ENCODE peak calls at places on chromosomes 12 and 14, in seven cellular contexts. M is IMR-90, I is mesenchymal stem cell, L is neuronal stem cell, C is mesendoderm, E is H9, V is H1. P is an unnamed sample.

GRCh38 chr12:43964966-43965365 is 129.1 kb downstream of the TMEM117 start:
- DNase-seq in E (no peak), L (no peak), M (peak), V (no peak), C (no peak), I (no peak), P (no peak)

GRCh38 chr12:33614630-33615029 is 175.0 kb upstream of the SYT10 start:
- DNase-seq in M (no peak), E (no peak), V (no peak), L (no peak), C (no peak), I (no peak), P (no peak)

GRCh38 chr12:133105620-133106019 is 24.5 kb downstream of the ZNF891 start:
- DNase-seq in M (no peak), I (peak), L (no peak), V (no peak), E (no peak), C (peak), P (no peak)

GRCh38 chr12:52965337-52965731 is 16.4 kb downstream of the KRT18 start:
- DNase-seq in M (no peak), V (peak), C (peak), I (no peak), E (peak), L (no peak), P (peak)

GRCh38 chr14:91255026-91255695 is 10.7 kb upstream of the GPR68 start:
- DNase-seq in V (no peak), C (peak), I (no peak), M (no peak), E (no peak), L (no peak), P (no peak)

GRCh38 chr12:119669744-119670472 is 2.0 kb downstream of the PRKAB1 start:
- DNase-seq in E (no peak), L (no peak), V (no peak), M (no peak), C (no peak), I (no peak), P (no peak)

GRCh38 chr14:80310950-80311349 is 99.6 kb upstream of the DIO2 start:
- DNase-seq in M (peak), C (no peak), L (no peak), E (no peak), I (peak), V (no peak), P (no peak)

GRCh38 chr12:31853977-31854376 is 105.2 kb upstream of the RESF1 start:
- DNase-seq in V (no peak), E (no peak), L (no peak), C (no peak), M (no peak), I (no peak), P (peak)

GRCh38 chr12:108374596-108375320 is 35.6 kb upstream of the CMKLR1 start:
- DNase-seq in C (no peak), V (no peak), E (no peak), L (no peak), I (no peak), M (no peak), P (no peak)

GRCh38 chr14:69610859-69611263 is 535 bp upstream of the SUSD6 start:
- DNase-seq in M (no peak), C (peak), E (no peak), V (no peak), I (peak), L (no peak), P (no peak)

GRCh38 chr14:66746316-66747006 is 238.5 kb downstream of the GPHN start:
- DNase-seq in I (peak), E (no peak), V (no peak), C (peak), L (peak), M (peak), P (no peak)

GRCh38 chr12:238116-238515 is 24.2 kb upstream of the SLC6A12 start:
- DNase-seq in L (no peak), E (no peak), I (no peak), C (no peak), M (no peak), V (no peak), P (no peak)

GRCh38 chr12:30016656-30017055 is 232.9 kb upstream of the TMTC1 start:
- DNase-seq in V (no peak), L (no peak), C (no peak), M (no peak), I (no peak), E (no peak), P (no peak)

GRCh38 chr14:101073598-101073965 is 170.1 kb upstream of the RTL1 start:
- DNase-seq in L (no peak), V (no peak), M (no peak), E (no peak), I (no peak), C (no peak), P (no peak)

GRCh38 chr14:37594916-37595808 is at the start of the genes FOXA1 and TTC6:
- DNase-seq in I (peak), E (peak), M (peak), V (peak), C (peak), L (peak), P (peak)

GRCh38 chr12:29164477-29165163 is 15.5 kb downstream of the FAR2 start:
- DNase-seq in C (peak), M (peak), L (no peak), I (peak), E (no peak), V (no peak), P (peak)

GRCh38 chr12:91037301-91037700 is 20.5 kb downstream of the KERA start:
- DNase-seq in C (no peak), V (no peak), E (no peak), M (peak), I (no peak), L (no peak), P (no peak)

GRCh38 chr12:74455429-74455828 is 82.2 kb upstream of the ATXN7L3B start:
- DNase-seq in M (no peak), V (no peak), E (no peak), L (no peak), I (no peak), C (no peak), P (no peak)

GRCh38 chr14:84750284-84750683 is 779.7 kb upstream of the FLRT2 start:
- DNase-seq in I (no peak), E (no peak), C (peak), V (no peak), M (no peak), L (no peak), P (no peak)

GRCh38 chr14:90061849-90062794 is at the start of gene KCNK13:
- DNase-seq in V (peak), L (peak), C (peak), M (no peak), E (peak), I (peak), P (peak)

GRCh38 chr12:92070864-92071445 is 74.7 kb downstream of the BTG1 start:
- DNase-seq in C (no peak), I (peak), L (no peak), M (peak), V (no peak), E (no peak), P (peak)

GRCh38 chr14:60926002-60926401 is 54.9 kb downstream of the TRMT5 start:
- DNase-seq in M (no peak), C (no peak), I (no peak), E (no peak), L (no peak), V (no peak), P (no peak)

GRCh38 chr14:76909266-76909665 is 83.1 kb downstream of the LRRC74A start:
- DNase-seq in I (no peak), E (no peak), V (no peak), C (no peak), M (no peak), L (no peak), P (peak)

GRCh38 chr12:62434504-62435336 is 31.9 kb upstream of the MON2 start:
- DNase-seq in C (no peak), V (no peak), L (no peak), E (no peak), I (no peak), M (no peak), P (no peak)

GRCh38 chr12:109878247-109878625 is 2.1 kb downstream of the GLTP start:
- DNase-seq in V (no peak), E (no peak), I (no peak), M (no peak), C (no peak), L (no peak), P (no peak)

GRCh38 chr14:98144964-98145363 is 1127.0 kb downstream of the BCL11B start:
- DNase-seq in L (no peak), M (no peak), V (no peak), E (no peak), I (no peak), C (no peak), P (no peak)

GRCh38 chr12:115828151-115828550 is 449.3 kb downstream of the MED13L start:
- DNase-seq in E (no peak), M (no peak), L (no peak), C (no peak), I (no peak), V (no peak), P (peak)

GRCh38 chr12:28191018-28191595 is 851 bp downstream of the CCDC91 start:
- DNase-seq in E (no peak), I (no peak), M (peak), C (peak), L (no peak), V (no peak), P (peak)

GRCh38 chr12:8887285-8887715 is 27.0 kb upstream of the PHC1 start:
- DNase-seq in E (no peak), I (no peak), V (no peak), C (no peak), L (no peak), M (peak), P (peak)

GRCh38 chr12:3157581-3158328 is 80.6 kb downstream of the TSPAN9 start:
- DNase-seq in V (no peak), L (no peak), E (no peak), M (no peak), C (no peak), I (no peak), P (no peak)

GRCh38 chr14:76109087-76109880 is 42.4 kb upstream of the GPATCH2L start:
- DNase-seq in I (no peak), E (no peak), L (no peak), M (no peak), C (no peak), V (no peak), P (no peak)

GRCh38 chr14:62691613-62692489 is 353.4 kb downstream of the KCNH5 start:
- DNase-seq in E (no peak), L (no peak), V (no peak), C (peak), M (peak), I (peak), P (peak)

GRCh38 chr12:48678561-48679185 is 3.4 kb downstream of the KANSL2 start:
- DNase-seq in E (no peak), M (no peak), I (no peak), V (no peak), L (no peak), C (no peak), P (no peak)

GRCh38 chr12:34604631-34605509 is 582.6 kb downstream of the ALG10 start:
- DNase-seq in L (no peak), E (peak), M (no peak), V (no peak), I (no peak), C (no peak), P (no peak)

GRCh38 chr12:127722651-127723050 is 544.3 kb upstream of the TMEM132C start:
- DNase-seq in M (no peak), L (no peak), I (no peak), V (no peak), C (no peak), E (no peak), P (no peak)

GRCh38 chr12:130281157-130281799 is 56.4 kb upstream of the PIWIL1 start:
- DNase-seq in C (peak), E (peak), L (peak), I (no peak), M (no peak), V (peak), P (no peak)

GRCh38 chr12:116123511-116124258 is 153.8 kb downstream of the MED13L start:
- DNase-seq in E (no peak), M (peak), C (peak), V (no peak), I (peak), L (peak), P (peak)

GRCh38 chr12:113781415-113782198 is 184.5 kb downstream of the RBM19 start:
- DNase-seq in L (no peak), V (no peak), C (peak), E (no peak), I (peak), M (peak), P (no peak)
- H3K4me2 ChIP-seq in L (no peak), V (no peak), C (no peak), E (no peak), I (no peak), M (no peak), P (no peak)

GRCh38 chr12:21918456-21918855 is 22.8 kb downstream of the ABCC9 start:
- DNase-seq in M (no peak), I (no peak), C (no peak), E (no peak), L (no peak), V (no peak), P (no peak)

GRCh38 chr12:21925296-21925913 is 15.8 kb downstream of the ABCC9 start:
- DNase-seq in L (no peak), I (no peak), M (peak), V (no peak), C (peak), E (no peak), P (peak)

GRCh38 chr12:21921436-21921835 is 19.8 kb downstream of the ABCC9 start:
- DNase-seq in C (no peak), E (no peak), I (no peak), M (no peak), V (no peak), L (no peak), P (no peak)
- H2AK5ac ChIP-seq in C (no peak), E (no peak), I (no peak), M (no peak), V (no peak), L (no peak), P (no peak)

DNA sequence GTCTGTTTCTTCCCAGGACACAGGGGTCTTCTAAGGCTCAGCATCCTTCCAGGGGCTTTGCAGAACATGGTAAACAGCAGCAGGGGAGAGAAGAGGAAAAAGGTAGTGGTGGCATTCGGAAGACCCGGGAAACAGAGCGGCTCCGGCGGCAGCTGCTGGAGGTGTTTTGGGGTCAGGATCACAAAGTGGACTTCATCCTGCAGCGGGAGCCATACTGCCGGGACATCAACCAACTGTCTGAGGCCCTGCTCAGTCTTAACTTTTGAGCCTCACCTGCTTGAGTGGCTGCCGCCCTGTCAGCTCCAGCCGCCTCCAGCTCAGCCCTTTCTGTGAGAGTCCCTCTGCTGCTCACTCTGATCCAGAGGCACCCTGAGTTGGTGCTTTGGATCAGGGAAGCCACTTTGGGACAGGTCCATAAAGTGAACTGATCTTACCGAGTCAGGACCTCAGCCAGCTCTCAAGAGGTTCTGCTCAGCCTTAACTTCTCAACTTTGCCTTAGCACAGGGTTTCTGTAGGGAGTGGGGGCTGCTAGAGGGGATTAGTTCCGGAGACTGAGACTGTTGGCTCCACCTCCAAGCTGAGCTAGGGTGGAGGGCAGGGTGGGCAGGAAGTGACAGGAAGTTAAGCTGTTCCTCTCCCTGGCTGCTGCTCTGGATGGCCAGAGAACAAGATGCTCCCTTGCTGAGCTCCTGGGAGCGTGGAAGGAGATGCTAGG is 5.4 kb downstream of the SDR39U1 start:
- DNase-seq in C (no peak), V (no peak), L (no peak), I (no peak), M (no peak), E (no peak), P (no peak)
- H4K8ac ChIP-seq in C (no peak), V (no peak), L (no peak), I (no peak), M (no peak), E (no peak), P (no peak)

DNA sequence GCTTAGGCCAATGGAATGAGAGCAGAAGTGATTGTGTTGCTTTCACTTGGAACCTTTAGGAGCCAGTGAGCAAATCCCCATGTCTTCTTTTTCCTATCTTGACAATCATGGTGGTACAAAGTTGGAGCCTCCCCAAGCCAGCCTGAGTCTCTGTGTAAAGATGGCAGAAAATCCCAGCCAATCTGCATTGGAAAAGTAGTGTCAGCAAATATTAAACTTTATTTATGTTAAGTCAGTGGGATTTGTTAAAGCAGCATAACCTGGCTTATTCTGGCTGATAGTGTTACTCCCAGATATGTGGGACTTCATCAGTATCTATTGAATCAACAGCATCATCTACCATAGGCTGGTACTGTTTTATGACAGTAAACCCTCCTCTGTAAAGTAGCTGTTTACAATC is 2.2 kb upstream of the NUAK1 start:
- DNase-seq in M (no peak), C (no peak), V (no peak), L (no peak), E (no peak), I (no peak), P (no peak)
- H3K4me2 ChIP-seq in M (no peak), C (no peak), V (peak), L (peak), E (peak), I (no peak), P (peak)

DNA sequence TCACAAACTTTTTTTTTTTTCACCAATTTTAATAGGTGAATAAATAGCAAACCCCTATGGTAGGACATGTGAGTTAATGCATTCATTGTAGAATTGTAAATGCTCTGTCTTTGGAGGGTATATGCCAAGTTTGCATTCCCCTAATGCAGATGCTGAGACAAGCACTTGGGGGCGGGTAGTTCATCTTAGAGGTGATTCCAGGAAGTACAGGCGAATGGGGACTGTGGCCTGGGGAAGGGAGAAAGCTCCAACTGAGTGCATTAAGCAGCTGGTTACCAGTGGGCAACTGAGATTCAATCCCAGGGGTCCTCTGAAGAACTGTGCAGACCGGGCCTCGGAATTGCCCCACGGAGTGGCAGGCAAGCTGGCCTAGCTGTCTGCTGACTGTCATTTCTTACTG is 107.6 kb downstream of the ZNF664 start:
- DNase-seq in V (no peak), L (no peak), E (no peak), I (no peak), M (no peak), C (no peak), P (no peak)
- H2AK5ac ChIP-seq in V (no peak), L (no peak), E (no peak), I (no peak), M (no peak), C (no peak), P (no peak)

GRCh38 chr12:26287666-26288408 is 92.5 kb downstream of the SSPN start:
- DNase-seq in L (no peak), I (no peak), M (no peak), C (no peak), V (no peak), E (no peak), P (no peak)
- H4K8ac ChIP-seq in L (peak), I (no peak), M (no peak), C (no peak), V (no peak), E (no peak), P (no peak)

DNA sequence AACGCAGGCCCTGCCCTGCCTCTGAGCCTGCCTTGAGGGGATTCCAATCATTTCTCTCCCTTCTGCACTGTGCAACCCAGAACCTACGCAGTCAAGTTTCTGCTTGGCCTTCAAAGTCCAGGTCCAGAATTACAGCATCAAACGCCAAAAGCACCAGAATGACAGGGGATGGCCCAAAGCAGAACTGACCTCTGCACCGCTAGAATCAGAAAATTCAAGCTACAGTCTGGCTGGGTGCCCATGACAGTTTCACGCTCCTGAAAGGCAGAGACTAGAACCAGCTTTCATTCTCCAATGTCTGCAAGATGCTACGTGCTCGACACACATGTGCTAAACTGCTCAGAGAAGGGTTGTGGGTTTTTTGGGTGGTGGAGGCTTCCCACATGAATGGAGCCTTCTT is 4.1 kb downstream of the CLMN start:
- DNase-seq in E (no peak), C (no peak), I (no peak), L (no peak), V (no peak), M (no peak), P (peak)
- H3K4me2 ChIP-seq in E (no peak), C (no peak), I (no peak), L (no peak), V (no peak), M (no peak), P (no peak)

DNA sequence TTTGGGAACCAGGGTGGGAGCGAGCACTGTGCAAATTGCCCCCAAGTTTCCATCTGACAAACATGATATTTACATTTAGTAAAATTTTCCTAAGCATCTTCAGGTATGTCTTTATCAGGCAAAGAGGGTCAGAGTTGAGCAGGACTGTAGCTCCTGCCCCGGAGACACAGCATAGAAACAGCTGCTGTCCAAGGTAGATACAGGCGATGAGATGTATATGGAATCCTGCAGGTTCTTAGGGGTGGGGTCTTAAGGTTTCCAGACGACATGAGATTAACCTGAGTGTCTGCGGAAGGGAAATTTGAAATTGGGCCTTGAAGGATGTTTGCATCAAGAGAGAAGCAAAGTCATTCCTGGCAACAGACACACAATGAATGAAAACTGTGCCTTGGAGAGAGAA is 998.8 kb downstream of the AACS start:
- DNase-seq in V (no peak), C (no peak), I (no peak), E (no peak), L (no peak), M (no peak), P (no peak)
- H2AK5ac ChIP-seq in V (no peak), C (no peak), I (no peak), E (no peak), L (no peak), M (no peak), P (no peak)